ENCODE peak calls at places on chromosome 22, in five cellular contexts. S is mucosa of descending colon, A is fibroblast of lung, Y is transverse colon, P is MM.1S. W is an unnamed sample. For H3K36me3, the result is how much of the 10 kb centered on the place peaks cover.

GRCh38 chr22:36541831-36542391 is 12.9 kb upstream of the EIF3D start:
- DNase-seq in S (no peak), A (peak), Y (no peak), P (no peak), W (no peak)

GRCh38 chr22:37161442-37161841 is 11.7 kb upstream of the IL2RB start:
- DNase-seq in S (no peak), A (no peak), Y (no peak), P (peak), W (no peak)

GRCh38 chr22:20591660-20592310 is 84.4 kb downstream of the MED15 start:
- DNase-seq in S (no peak), A (peak), Y (no peak), P (no peak), W (peak)

GRCh38 chr22:36548606-36549005 is 19.6 kb upstream of the EIF3D start:
- DNase-seq in S (no peak), A (no peak), Y (no peak), P (no peak), W (no peak)

GRCh38 chr22:40679249-40679963 is at the start of gene MCHR1:
- DNase-seq in S (no peak), A (peak), Y (no peak), P (no peak), W (no peak)

GRCh38 chr22:31586137-31586920 is 75.7 kb downstream of the PISD start:
- DNase-seq in S (no peak), A (peak), Y (no peak), P (no peak), W (no peak)

GRCh38 chr22:50490531-50491308 is 4.1 kb downstream of the MIOX start:
- DNase-seq in S (no peak), A (no peak), Y (no peak), P (no peak), W (no peak)

GRCh38 chr22:42844756-42845155 is 12.3 kb downstream of the ARFGAP3 start:
- DNase-seq in S (no peak), A (no peak), Y (no peak), P (no peak), W (no peak)

GRCh38 chr22:50320671-50321325 is 6.0 kb downstream of the DENND6B start:
- DNase-seq in S (no peak), A (no peak), Y (no peak), P (no peak), W (no peak)

GRCh38 chr22:42615092-42615859 is 593 bp upstream of the POLDIP3 start:
- DNase-seq in S (peak), A (peak), Y (peak), P (peak), W (peak)

GRCh38 chr22:46028069-46028991 is 51.4 kb upstream of the WNT7B start:
- DNase-seq in S (no peak), A (no peak), Y (no peak), P (no peak), W (peak)

GRCh38 chr22:43975041-43975440 is 19.8 kb downstream of the SAMM50 start:
- DNase-seq in S (no peak), A (no peak), Y (no peak), P (no peak), W (no peak)
- H3K4me3 ChIP-seq in S (no peak), A (no peak), Y (no peak), P (no peak), W (no peak)

GRCh38 chr22:29205598-29206371 is at the start of gene EMID1:
- DNase-seq in S (peak), A (peak), Y (peak), P (peak), W (no peak)
- TF ChIP-seq CTCF in S (no peak), A (peak), Y (no peak), P (peak), W (peak)

GRCh38 chr22:17764036-17764435 is 10.2 kb downstream of the BID start:
- DNase-seq in S (no peak), A (no peak), Y (no peak), P (no peak), W (no peak)
- H3K36me3 ChIP-seq in S (under half), A (under half), Y (under half), P (under half), W (under half)

GRCh38 chr22:29882716-29883044 is 294 bp upstream of the MTMR3 start:
- DNase-seq in S (no peak), A (no peak), Y (no peak), P (no peak), W (no peak)
- H3K4me3 ChIP-seq in S (no peak), A (peak), Y (no peak), P (no peak), W (peak)

GRCh38 chr22:39405346-39406085 is 5.9 kb downstream of the TAB1 start:
- DNase-seq in S (no peak), A (peak), Y (no peak), P (no peak), W (no peak)
- TF ChIP-seq CTCF in S (no peak), A (peak), Y (no peak), P (no peak), W (no peak)

DNA sequence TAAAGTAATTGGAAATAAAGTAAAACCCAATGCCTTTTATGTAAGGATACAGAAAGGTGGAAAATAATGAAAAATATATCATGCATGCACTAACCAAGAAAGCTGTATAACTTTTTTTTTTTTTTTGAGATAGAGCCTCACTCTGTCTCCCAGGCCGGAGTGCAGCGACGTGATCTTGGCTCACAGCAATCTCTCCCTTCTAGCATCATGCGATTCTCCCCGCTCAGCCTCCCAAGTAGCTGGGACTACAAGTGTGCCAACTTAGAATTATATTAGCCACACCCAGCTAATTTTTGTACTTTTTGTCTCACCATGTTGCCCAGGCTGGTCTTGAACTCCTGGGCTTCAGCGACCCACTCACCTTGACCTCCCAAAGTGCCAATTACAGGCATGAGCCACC is 4.5 kb downstream of the GGT5 start:
- DNase-seq in S (no peak), A (no peak), Y (no peak), P (no peak), W (no peak)
- H3K36me3 ChIP-seq in S (under half), A (under half), Y (under half), P (under half), W (under half)

GRCh38 chr22:25154686-25154999 is 45.0 kb upstream of the CRYBB3 start:
- DNase-seq in S (no peak), A (no peak), Y (no peak), P (no peak), W (no peak)
- H3K4me3 ChIP-seq in S (no peak), A (no peak), Y (no peak), P (no peak), W (no peak)